ENCODE peak calls at places on chromosome 5, in four cellular contexts. One of them, this sample, is unnamed.
A peak's percentile ranks its signal among the peaks of the same experiment; 100 is the strongest.

GRCh38 chr5:171422902-171423663 is 3.6 kb downstream of the FGF18 start:
- DNase-seq in KG1: no peak
- DNase-seq in coronary artery: peak; percentile 70
- DNase-seq in AG20443: no peak
- DNase-seq in this sample: no peak

GRCh38 chr5:155482428-155482827 is 468.9 kb downstream of the KIF4B start:
- DNase-seq in KG1: no peak
- DNase-seq in coronary artery: no peak
- DNase-seq in AG20443: no peak
- DNase-seq in this sample: no peak

GRCh38 chr5:65482727-65483473 is 1.2 kb upstream of the ADAMTS6 start:
- DNase-seq in KG1: peak; percentile 39
- DNase-seq in coronary artery: no peak
- DNase-seq in AG20443: peak; percentile 21
- DNase-seq in this sample: no peak

GRCh38 chr5:179798771-179799643 is 5.2 kb downstream of the LTC4S start:
- DNase-seq in KG1: no peak
- DNase-seq in coronary artery: no peak
- DNase-seq in AG20443: no peak
- DNase-seq in this sample: no peak

GRCh38 chr5:141192110-141192725 is at the start of gene PCDHB10:
- DNase-seq in KG1: no peak
- DNase-seq in coronary artery: no peak
- DNase-seq in AG20443: peak; percentile 43
- DNase-seq in this sample: peak; percentile 66

GRCh38 chr5:150649108-150649827 is 8.8 kb downstream of the SYNPO start:
- DNase-seq in KG1: no peak
- DNase-seq in coronary artery: peak; percentile 84
- DNase-seq in AG20443: no peak
- DNase-seq in this sample: no peak

GRCh38 chr5:150398432-150399157 is 14.1 kb downstream of the CD74 start:
- DNase-seq in KG1: no peak
- DNase-seq in coronary artery: no peak
- DNase-seq in AG20443: no peak
- DNase-seq in this sample: no peak

GRCh38 chr5:81232449-81233079 is 558 bp upstream of the CKMT2 start:
- DNase-seq in KG1: no peak
- DNase-seq in coronary artery: peak; percentile 90
- DNase-seq in AG20443: peak; percentile 74
- DNase-seq in this sample: no peak

GRCh38 chr5:176608937-176609723 is 826 bp downstream of the GPRIN1 start:
- DNase-seq in KG1: no peak
- DNase-seq in coronary artery: no peak
- DNase-seq in AG20443: no peak
- DNase-seq in this sample: no peak

GRCh38 chr5:90982576-90982975 is 400.5 kb downstream of the ARRDC3 start:
- DNase-seq in KG1: no peak
- DNase-seq in coronary artery: no peak
- DNase-seq in AG20443: no peak
- DNase-seq in this sample: no peak

GRCh38 chr5:135834639-135835529 is at the start of gene SLC25A48:
- DNase-seq in KG1: no peak
- DNase-seq in coronary artery: peak; percentile 67
- DNase-seq in AG20443: peak; percentile 77
- DNase-seq in this sample: no peak

GRCh38 chr5:142459209-142459608 is 134.4 kb upstream of the SPRY4 start:
- DNase-seq in KG1: no peak
- DNase-seq in coronary artery: no peak
- DNase-seq in AG20443: no peak
- DNase-seq in this sample: no peak

GRCh38 chr5:14009575-14009974 is 65.1 kb upstream of the DNAH5 start:
- DNase-seq in KG1: no peak
- DNase-seq in coronary artery: no peak
- DNase-seq in AG20443: no peak
- DNase-seq in this sample: no peak

GRCh38 chr5:17367256-17367845 is 130.7 kb upstream of the TAF11L2 start:
- DNase-seq in KG1: no peak
- DNase-seq in coronary artery: no peak
- DNase-seq in AG20443: no peak
- DNase-seq in this sample: no peak

This sample was measured in D721Med.